ENCODE peak calls at places on chromosomes 1 and 21, in four cellular contexts. X is IMR-90, O is HepG2, C is K562. R is an unnamed sample.

GRCh38 chr1:22665752-22666151 is 12.7 kb downstream of the C1QB start:
- DNase-seq in X (peak; percentile 43), O (no peak), C (peak; percentile 60), R (peak; percentile 55)

GRCh38 chr1:113353581-113353980 is 36.7 kb upstream of the MAGI3 start:
- DNase-seq in X (no peak), O (no peak), C (no peak), R (no peak)

GRCh38 chr1:22325531-22326371 is 125.9 kb upstream of the ZBTB40 start:
- DNase-seq in X (no peak), O (no peak), C (no peak), R (no peak)

GRCh38 chr1:226365831-226366231 is 42.1 kb downstream of the PARP1 start:
- DNase-seq in X (peak; percentile 86), O (no peak), C (no peak), R (no peak)

GRCh38 chr21:46665566-46665965 is 30.1 kb downstream of the PRMT2 start:
- DNase-seq in X (no peak), O (no peak), C (no peak), R (no peak)

GRCh38 chr1:81662913-81663526 is 137.7 kb upstream of the ADGRL2 start:
- DNase-seq in X (no peak), O (no peak), C (no peak), R (no peak)

GRCh38 chr1:21576031-21576797 is 67.0 kb downstream of the ALPL start:
- DNase-seq in X (no peak), O (no peak), C (no peak), R (no peak)

GRCh38 chr21:38887750-38888149 is 82.0 kb downstream of the ETS2 start:
- DNase-seq in X (no peak), O (no peak), C (no peak), R (no peak)

GRCh38 chr1:55694297-55694696 is 479.1 kb upstream of the USP24 start:
- DNase-seq in X (peak; percentile 35), O (no peak), C (no peak), R (no peak)

GRCh38 chr1:30839827-30840359 is 68.7 kb downstream of the SDC3 start:
- DNase-seq in X (no peak), O (no peak), C (no peak), R (no peak)

GRCh38 chr1:211548321-211549091 is 30.5 kb downstream of the SLC30A1 start:
- DNase-seq in X (no peak), O (no peak), C (peak; percentile 78), R (no peak)

GRCh38 chr1:211546543-211546942 is 32.4 kb downstream of the SLC30A1 start:
- DNase-seq in X (no peak), O (no peak), C (no peak), R (no peak)

GRCh38 chr1:211547710-211548109 is 31.3 kb downstream of the SLC30A1 start:
- DNase-seq in X (no peak), O (peak; percentile 18), C (no peak), R (no peak)

GRCh38 chr1:211541715-211542477 is 37.1 kb downstream of the SLC30A1 start:
- DNase-seq in X (peak; percentile 41), O (peak; percentile 25), C (no peak), R (no peak)

GRCh38 chr1:211543003-211543402 is 36.0 kb downstream of the SLC30A1 start:
- DNase-seq in X (no peak), O (no peak), C (no peak), R (no peak)
- H3K4me2 ChIP-seq in X (no peak overlapping the region), O (no peak overlapping the region), C (no peak overlapping the region), R (no peak overlapping the region)

GRCh38 chr1:6464915-6465314 is 1.1 kb downstream of the TNFRSF25 start:
- DNase-seq in X (no peak), O (no peak), C (no peak), R (no peak)

GRCh38 chr1:6466023-6466422 is at the start of gene TNFRSF25:
- DNase-seq in X (no peak), O (no peak), C (no peak), R (no peak)

GRCh38 chr1:6465461-6466005 is 440 bp downstream of the TNFRSF25 start:
- DNase-seq in X (no peak), O (no peak), C (no peak), R (no peak)

GRCh38 chr1:6463120-6463412 is 2.9 kb downstream of the TNFRSF25 start:
- DNase-seq in X (no peak), O (no peak), C (no peak), R (no peak)

DNA sequence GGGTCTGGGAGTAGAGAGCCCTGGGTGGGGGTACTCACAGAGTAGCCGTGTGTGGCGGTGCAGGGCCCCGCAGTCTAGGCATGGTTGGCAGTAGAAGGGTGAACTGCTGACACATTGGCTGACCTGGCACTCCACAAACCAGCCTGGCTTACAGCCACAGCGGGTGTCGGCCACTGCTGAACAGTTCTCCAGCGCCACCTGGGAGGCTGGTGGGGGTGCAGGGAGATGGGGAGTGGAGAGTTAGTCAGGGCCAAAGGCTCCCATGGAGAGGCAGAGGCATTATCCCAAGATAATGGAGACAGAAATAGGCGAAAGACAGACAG is 1.5 kb downstream of the TNFRSF25 start:
- DNase-seq in X (no peak), O (peak; percentile 58), C (no peak), R (peak; percentile 36)
- TF ChIP-seq MAZ in X (no peak), O (no peak), C (no peak), R (no peak)

GRCh38 chr1:88658419-88658818 is 25.7 kb upstream of the PKN2 start:
- DNase-seq in X (no peak), O (no peak), C (no peak), R (no peak)

GRCh38 chr1:88661188-88661587 is 22.9 kb upstream of the PKN2 start:
- DNase-seq in X (no peak), O (no peak), C (no peak), R (no peak)

GRCh38 chr1:88659552-88659951 is 24.5 kb upstream of the PKN2 start:
- DNase-seq in X (no peak), O (no peak), C (no peak), R (no peak)

GRCh38 chr1:88661951-88662664 is 22.0 kb upstream of the PKN2 start:
- DNase-seq in X (no peak), O (no peak), C (no peak), R (no peak)

DNA sequence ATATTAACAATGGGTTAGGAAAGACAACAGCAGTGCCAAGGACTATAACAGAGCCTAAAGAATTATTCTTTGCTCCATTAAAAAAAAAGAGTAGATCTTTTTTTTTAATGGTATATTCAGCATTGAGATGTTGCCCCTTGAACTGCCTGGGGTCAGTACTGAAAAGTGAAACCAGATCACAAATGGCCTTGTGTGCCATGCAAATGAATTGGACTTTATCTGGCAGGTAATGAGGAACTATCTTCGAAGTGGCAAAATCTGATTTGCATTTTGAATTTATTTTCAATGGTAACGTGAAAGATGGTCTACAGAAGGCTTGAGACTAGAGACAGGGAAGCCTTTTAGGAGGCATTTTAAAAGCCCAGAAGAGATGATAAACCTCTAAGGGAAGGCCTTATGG is 21.4 kb upstream of the PKN2 start:
- DNase-seq in X (no peak), O (no peak), C (no peak), R (no peak)
- H3K4me2 ChIP-seq in X (no peak overlapping the region), O (peak overlapping the region; percentile 28), C (no peak overlapping the region), R (no peak overlapping the region)

GRCh38 chr1:227884370-227885134 is 63.2 kb downstream of the WNT9A start:
- DNase-seq in X (no peak), O (no peak), C (peak; percentile 15), R (no peak)

GRCh38 chr1:227883073-227883520 is 64.6 kb downstream of the WNT9A start:
- DNase-seq in X (no peak), O (no peak), C (peak; percentile 12), R (no peak)

GRCh38 chr1:227883641-227884301 is 64.0 kb downstream of the WNT9A start:
- DNase-seq in X (no peak), O (no peak), C (no peak), R (no peak)

GRCh38 chr1:227885135-227885647 is 62.5 kb downstream of the WNT9A start:
- DNase-seq in X (no peak), O (no peak), C (no peak), R (no peak)

GRCh38 chr1:227880342-227880924 is 65.0 kb downstream of the PRSS38 start:
- DNase-seq in X (no peak), O (no peak), C (no peak), R (no peak)
- TF ChIP-seq MAZ in X (no peak), O (no peak), C (no peak), R (no peak)

GRCh38 chr21:41610042-41610839 is 102.3 kb upstream of the TMPRSS2 start:
- DNase-seq in X (peak; percentile 64), O (peak; percentile 60), C (peak; percentile 74), R (peak; percentile 33)

GRCh38 chr21:41611441-41611840 is 103.5 kb upstream of the TMPRSS2 start:
- DNase-seq in X (no peak), O (no peak), C (no peak), R (no peak)

GRCh38 chr21:41613421-41613998 is 105.6 kb upstream of the TMPRSS2 start:
- DNase-seq in X (no peak), O (no peak), C (no peak), R (no peak)

GRCh38 chr21:41612674-41613250 is 104.8 kb upstream of the TMPRSS2 start:
- DNase-seq in X (peak; percentile 90), O (peak; percentile 15), C (peak; percentile 71), R (peak; percentile 50)

GRCh38 chr21:41611966-41612606 is 104.1 kb upstream of the TMPRSS2 start:
- DNase-seq in X (peak; percentile 15), O (peak; percentile 28), C (peak; percentile 43), R (peak; percentile 60)
- H3K4me2 ChIP-seq in X (no peak overlapping the region), O (peak overlapping the region; percentile 48), C (no peak overlapping the region), R (peak overlapping the region; percentile 82)

GRCh38 chr1:56983484-56983883 is 17.7 kb upstream of the C8B start:
- DNase-seq in X (no peak), O (no peak), C (no peak), R (no peak)
- TF ChIP-seq MAZ in X (no peak), O (no peak), C (no peak), R (no peak)

GRCh38 chr1:152000989-152001630 is 7.5 kb upstream of the S100A10 start:
- DNase-seq in X (no peak), O (no peak), C (no peak), R (no peak)
- H3K4me2 ChIP-seq in X (peak overlapping the region; percentile 49), O (peak overlapping the region; percentile 30), C (no peak overlapping the region), R (peak overlapping the region; percentile 60)

GRCh38 chr1:154943649-154944421 is 7.3 kb upstream of the PMVK start:
- DNase-seq in X (peak; percentile 12), O (no peak), C (peak; percentile 72), R (peak; percentile 70)
- TF ChIP-seq MAZ in X (no peak), O (no peak), C (no peak), R (no peak)

DNA sequence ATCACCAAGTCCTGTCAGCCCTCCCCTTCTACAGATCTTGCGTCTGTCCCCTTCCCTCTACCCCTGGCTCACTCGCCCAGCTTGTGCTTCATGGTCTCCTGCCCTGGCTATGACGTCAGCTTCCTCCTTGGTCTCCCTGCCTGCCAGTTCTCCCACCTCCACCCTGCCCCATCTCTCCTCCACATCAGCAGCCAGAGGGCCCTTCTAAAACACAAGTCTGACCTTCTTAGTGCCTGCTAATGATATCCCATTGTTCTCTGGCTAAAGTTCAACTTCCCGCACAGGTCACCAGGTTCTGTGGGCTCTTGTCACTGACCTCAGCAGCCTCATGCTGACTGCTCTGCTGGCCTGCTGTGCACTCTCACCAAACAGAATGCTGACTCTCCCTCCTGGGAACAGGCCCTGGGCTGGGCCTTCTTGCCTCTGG is 24.6 kb upstream of the MYCL start:
- DNase-seq in X (peak; percentile 40), O (peak; percentile 13), C (no peak), R (no peak)
- H3K4me2 ChIP-seq in X (no peak overlapping the region), O (peak overlapping the region; percentile 44), C (no peak overlapping the region), R (no peak overlapping the region)